ENCODE peak calls at places on chromosomes 12 and 14, in five cellular contexts. Z, S, K, A and W are unnamed samples.

GRCh38 chr14:43587183-43587582 is 919.9 kb downstream of the FSCB start:
- DNase-seq in Z (no peak), S (no peak), K (no peak), A (no peak), W (no peak)

GRCh38 chr12:67539946-67540345 is 108.6 kb upstream of the DYRK2 start:
- DNase-seq in Z (no peak), S (no peak), K (no peak), A (no peak), W (no peak)

GRCh38 chr12:38586652-38587219 is 270.2 kb downstream of the ALG10B start:
- DNase-seq in Z (no peak), S (no peak), K (no peak), A (no peak), W (no peak)

GRCh38 chr14:86646688-86647687 is 1117.0 kb downstream of the FLRT2 start:
- DNase-seq in Z (no peak), S (no peak), K (no peak), A (peak; percentile 4), W (no peak)

GRCh38 chr14:75542585-75543091 is 20.4 kb downstream of the BATF start:
- DNase-seq in Z (peak; percentile 28), S (no peak), K (no peak), A (no peak), W (no peak)

GRCh38 chr12:101619868-101620761 is 25.3 kb downstream of the MYBPC1 start:
- DNase-seq in Z (no peak), S (no peak), K (no peak), A (no peak), W (no peak)

GRCh38 chr12:67220065-67220464 is 49.1 kb upstream of the CAND1 start:
- DNase-seq in Z (no peak), S (peak; percentile 15), K (no peak), A (peak; percentile 10), W (no peak)

GRCh38 chr12:88063375-88063774 is 34.2 kb upstream of the C12orf50 start:
- DNase-seq in Z (no peak), S (no peak), K (no peak), A (no peak), W (no peak)

GRCh38 chr12:111248981-111249380 is 119.9 kb downstream of the PHETA1 start:
- DNase-seq in Z (no peak), S (no peak), K (no peak), A (no peak), W (peak; percentile 32)

GRCh38 chr12:89333564-89334252 is 18.6 kb downstream of the DUSP6 start:
- DNase-seq in Z (no peak), S (no peak), K (no peak), A (no peak), W (no peak)

GRCh38 chr14:26204954-26205479 is 392.8 kb downstream of the NOVA1 start:
- DNase-seq in Z (no peak), S (no peak), K (no peak), A (no peak), W (peak; percentile 7)
- TF ChIP-seq ZBTB33 in Z (no peak), S (no peak), K (no peak), A (no peak), W (no peak)

DNA sequence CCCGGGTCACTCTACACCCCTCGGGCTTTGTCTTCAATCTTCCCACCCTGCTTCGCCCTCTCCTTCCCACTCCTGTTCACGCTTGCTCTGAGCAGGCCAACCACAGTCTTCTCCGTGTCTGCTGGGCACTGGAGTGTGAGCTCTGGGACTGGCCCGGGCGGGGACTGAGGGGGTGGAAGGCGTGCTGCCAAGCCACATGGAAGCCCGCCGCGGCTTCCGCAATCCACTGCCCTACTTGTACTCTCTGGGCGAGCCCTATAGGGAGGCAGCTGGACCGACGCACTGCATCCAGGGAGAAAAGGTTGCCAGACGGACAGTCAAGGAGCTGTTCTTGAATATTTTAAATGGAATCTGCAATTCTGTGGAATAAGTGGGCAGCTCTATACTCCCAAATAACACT is 24.8 kb downstream of the GOLGA3 start:
- DNase-seq in Z (no peak), S (no peak), K (no peak), A (no peak), W (no peak)
- TF ChIP-seq RAD21 in Z (no peak), S (no peak), K (no peak), A (no peak), W (no peak)

GRCh38 chr14:37678916-37679315 is 83.5 kb downstream of the TTC6 start:
- DNase-seq in Z (no peak), S (no peak), K (no peak), A (peak; percentile 77), W (no peak)
- TF ChIP-seq ZBTB33 in Z (no peak), S (no peak), K (no peak), A (no peak), W (no peak)

GRCh38 chr14:28596336-28596735 is 170.3 kb upstream of the FOXG1 start:
- DNase-seq in Z (no peak), S (no peak), K (no peak), A (no peak), W (no peak)
- TF ChIP-seq RAD21 in Z (no peak), S (no peak), K (no peak), A (no peak), W (no peak)